ENCODE peak calls at places on chromosomes 6 and 20, in six cellular contexts. C is GM12892, Z is HepG2, B is GM12878, U is H1, Q is K562. K is an unnamed sample.

GRCh38 chr6:158018851-158019361 is 37.2 kb downstream of the SYNJ2 start:
- DNase-seq in B (no peak), C (no peak), Q (no peak), Z (no peak), U (no peak), K (no peak)

GRCh38 chr20:50048420-50049166 is 64.4 kb downstream of the UBE2V1 start:
- DNase-seq in U (no peak), Q (no peak), Z (no peak), B (no peak), C (no peak), K (no peak)

GRCh38 chr20:1327241-1327653 is 1.7 kb downstream of the SDCBP2 start:
- DNase-seq in C (no peak), Z (no peak), U (peak), Q (no peak), B (no peak), K (no peak)

GRCh38 chr6:92495246-92495645 is 924.1 kb downstream of the EPHA7 start:
- DNase-seq in C (no peak), Z (no peak), Q (no peak), B (no peak), U (no peak), K (no peak)

GRCh38 chr20:2692036-2692885 is at the start of gene EBF4:
- DNase-seq in Z (no peak), B (no peak), Q (peak), C (peak), U (peak), K (peak)

GRCh38 chr6:160028487-160029275 is 59.8 kb downstream of the IGF2R start:
- DNase-seq in Q (no peak), B (no peak), C (no peak), U (no peak), Z (no peak), K (no peak)

GRCh38 chr6:72966628-72967280 is 258.5 kb downstream of the KHDC1L start:
- DNase-seq in Z (no peak), U (no peak), B (no peak), C (no peak), Q (no peak), K (no peak)

GRCh38 chr6:129195666-129196065 is 312.7 kb downstream of the LAMA2 start:
- DNase-seq in Z (no peak), Q (no peak), C (no peak), B (no peak), U (no peak), K (no peak)

GRCh38 chr20:665276-665675 is 10.3 kb downstream of the SCRT2 start:
- DNase-seq in C (no peak), Q (no peak), U (no peak), B (no peak), Z (no peak), K (no peak)

GRCh38 chr20:31667315-31668285 is 29.9 kb downstream of the COX4I2 start:
- DNase-seq in B (no peak), Q (no peak), U (no peak), Z (no peak), C (no peak), K (no peak)

GRCh38 chr6:87806098-87806497 is 104.1 kb upstream of the AKIRIN2 start:
- DNase-seq in U (no peak), Q (no peak), Z (no peak), C (no peak), B (no peak), K (no peak)

GRCh38 chr6:121236984-121237383 is 97.3 kb downstream of the TBC1D32 start:
- DNase-seq in C (no peak), U (no peak), B (no peak), Z (no peak), Q (no peak), K (no peak)

GRCh38 chr6:72522735-72523141 is 99.1 kb upstream of the KCNQ5 start:
- DNase-seq in U (peak), Q (peak), Z (peak), B (no peak), C (no peak), K (peak)

GRCh38 chr6:115898246-115898645 is 162.4 kb downstream of the FRK start:
- DNase-seq in Q (no peak), B (no peak), U (no peak), Z (no peak), C (no peak), K (no peak)

GRCh38 chr6:125294036-125294435 is 7.7 kb downstream of the HDDC2 start:
- DNase-seq in B (no peak), U (no peak), C (no peak), Q (no peak), Z (no peak), K (no peak)

GRCh38 chr6:14758421-14759043 is 487.3 kb upstream of the JARID2 start:
- DNase-seq in Z (no peak), C (no peak), B (no peak), Q (no peak), U (no peak), K (no peak)

GRCh38 chr6:659716-660581 is 3.0 kb upstream of the HUS1B start:
- DNase-seq in Z (no peak), B (no peak), Q (peak), U (peak), C (no peak), K (no peak)

GRCh38 chr6:108948252-108948651 is 100.0 kb downstream of the ARMC2 start:
- DNase-seq in C (no peak), U (no peak), Q (no peak), B (no peak), Z (no peak), K (peak)

GRCh38 chr6:106448000-106448426 is 87.5 kb downstream of the CRYBG1 start:
- DNase-seq in Z (no peak), Q (no peak), B (peak), U (no peak), C (peak), K (no peak)

GRCh38 chr20:17833036-17833674 is 133.4 kb downstream of the BANF2 start:
- DNase-seq in Q (no peak), U (no peak), B (no peak), C (no peak), Z (no peak), K (no peak)

GRCh38 chr6:46796842-46797241 is 3.7 kb downstream of the MEP1A start:
- DNase-seq in B (no peak), U (no peak), Q (no peak), Z (no peak), C (no peak), K (no peak)

GRCh38 chr20:43304598-43304997 is 114.9 kb upstream of the PTPRT start:
- DNase-seq in Z (no peak), C (no peak), U (no peak), B (no peak), Q (no peak), K (no peak)

GRCh38 chr6:163490826-163491577 is 76.5 kb downstream of the QKI start:
- DNase-seq in Q (no peak), B (no peak), C (no peak), U (no peak), Z (no peak), K (no peak)

GRCh38 chr6:133681880-133682279 is 207.0 kb upstream of the TCF21 start:
- DNase-seq in Q (no peak), C (no peak), B (no peak), Z (no peak), U (no peak), K (no peak)

GRCh38 chr6:43231735-43232450 is 2.6 kb upstream of the DNPH1 start:
- DNase-seq in B (no peak), Q (no peak), U (no peak), Z (no peak), C (no peak), K (no peak)

GRCh38 chr20:55937283-55937682 is 68.0 kb downstream of the CBLN4 start:
- DNase-seq in Z (no peak), U (no peak), B (no peak), C (no peak), Q (no peak), K (no peak)

GRCh38 chr6:136783021-136783420 is 9.3 kb downstream of the MAP3K5 start:
- DNase-seq in Q (no peak), Z (no peak), U (no peak), B (no peak), C (no peak), K (no peak)

GRCh38 chr20:50146732-50147662 is 6.5 kb downstream of the PEDS1 start:
- DNase-seq in Q (peak), B (peak), Z (no peak), C (no peak), U (no peak), K (no peak)

GRCh38 chr6:21323577-21323976 is 270.0 kb upstream of the SOX4 start:
- DNase-seq in Q (no peak), Z (no peak), C (no peak), U (no peak), B (no peak), K (no peak)

GRCh38 chr6:21312118-21312517 is 281.4 kb upstream of the SOX4 start:
- DNase-seq in Z (no peak), B (no peak), U (no peak), C (no peak), Q (no peak), K (no peak)

GRCh38 chr6:21321076-21321475 is 272.5 kb upstream of the SOX4 start:
- DNase-seq in B (no peak), U (no peak), Z (no peak), C (no peak), Q (no peak), K (no peak)

GRCh38 chr6:21317634-21318033 is 275.9 kb upstream of the SOX4 start:
- DNase-seq in B (no peak), Z (no peak), C (no peak), U (no peak), Q (no peak), K (no peak)
- TF ChIP-seq TAF1 in B (no peak), Z (no peak), C (no peak), U (no peak), Q (no peak), K (no peak)

GRCh38 chr6:21922086-21922485 is 328.5 kb downstream of the SOX4 start:
- DNase-seq in Q (no peak), B (no peak), C (no peak), Z (no peak), U (no peak), K (no peak)
- TF ChIP-seq TAF1 in Q (no peak), B (no peak), C (no peak), Z (no peak), U (no peak), K (no peak)

GRCh38 chr20:15576401-15576800 is 996.8 kb downstream of the KIF16B start:
- DNase-seq in C (no peak), Z (no peak), B (no peak), Q (no peak), U (no peak), K (no peak)

GRCh38 chr20:15578059-15578458 is 995.2 kb downstream of the KIF16B start:
- DNase-seq in C (no peak), B (no peak), Z (no peak), Q (no peak), U (no peak), K (no peak)

GRCh38 chr20:15584507-15584906 is 988.7 kb downstream of the KIF16B start:
- DNase-seq in Z (no peak), C (no peak), U (no peak), Q (no peak), B (no peak), K (no peak)

GRCh38 chr20:15579703-15580102 is 993.5 kb downstream of the KIF16B start:
- DNase-seq in C (no peak), U (no peak), Z (no peak), B (no peak), Q (no peak), K (no peak)

DNA sequence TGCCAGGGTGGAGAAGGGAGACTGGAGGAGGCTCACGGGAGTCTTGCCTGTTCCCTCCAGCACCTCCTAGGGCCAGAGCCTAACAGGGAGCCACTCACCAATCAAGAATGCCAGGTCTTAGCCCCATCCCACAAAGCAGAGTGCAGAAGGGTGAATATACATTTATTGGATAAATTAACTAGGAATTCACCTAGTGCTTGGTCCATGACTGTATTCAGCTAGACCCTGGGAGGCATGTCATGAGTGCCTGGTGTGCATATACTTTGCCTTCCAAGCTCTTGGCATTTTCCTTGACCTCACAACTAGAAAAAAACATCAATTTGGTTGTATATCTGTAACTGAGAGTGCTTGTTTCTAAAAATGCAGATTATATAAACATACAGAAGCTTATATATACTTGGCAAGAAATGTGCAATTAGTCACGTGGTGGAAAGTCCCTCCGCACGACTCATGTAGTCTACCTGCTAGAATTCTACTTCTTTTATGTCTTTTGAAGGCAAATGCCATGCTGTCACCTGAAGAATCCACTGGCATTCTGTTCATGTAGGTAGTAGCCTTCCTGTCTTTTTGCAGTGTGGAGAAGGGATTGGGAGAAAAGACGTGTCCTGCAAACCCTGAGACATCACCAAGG is 991.0 kb downstream of the KIF16B start:
- DNase-seq in U (no peak), B (no peak), Z (no peak), Q (no peak), C (no peak), K (no peak)
- TF ChIP-seq TAF1 in U (no peak), B (no peak), Z (no peak), Q (no peak), C (no peak), K (no peak)

GRCh38 chr20:57482148-57482547 is 42.8 kb downstream of the CTCFL start:
- DNase-seq in Z (no peak), B (no peak), C (no peak), Q (no peak), U (no peak), K (no peak)
- TF ChIP-seq TAF1 in Z (no peak), B (no peak), C (no peak), Q (no peak), U (no peak), K (no peak)

GRCh38 chr6:17850281-17850680 is 137.2 kb downstream of the KIF13A start:
- DNase-seq in B (no peak), Q (no peak), C (no peak), Z (no peak), U (no peak), K (no peak)

GRCh38 chr6:17847203-17847602 is 140.2 kb downstream of the KIF13A start:
- DNase-seq in C (no peak), U (no peak), Q (no peak), B (no peak), Z (no peak), K (no peak)

GRCh38 chr6:17853533-17853932 is 133.9 kb downstream of the KIF13A start:
- DNase-seq in Q (no peak), Z (no peak), B (no peak), C (no peak), U (no peak), K (no peak)

GRCh38 chr6:17851720-17852161 is 135.7 kb downstream of the KIF13A start:
- DNase-seq in Q (no peak), C (no peak), U (no peak), B (no peak), Z (no peak), K (no peak)

DNA sequence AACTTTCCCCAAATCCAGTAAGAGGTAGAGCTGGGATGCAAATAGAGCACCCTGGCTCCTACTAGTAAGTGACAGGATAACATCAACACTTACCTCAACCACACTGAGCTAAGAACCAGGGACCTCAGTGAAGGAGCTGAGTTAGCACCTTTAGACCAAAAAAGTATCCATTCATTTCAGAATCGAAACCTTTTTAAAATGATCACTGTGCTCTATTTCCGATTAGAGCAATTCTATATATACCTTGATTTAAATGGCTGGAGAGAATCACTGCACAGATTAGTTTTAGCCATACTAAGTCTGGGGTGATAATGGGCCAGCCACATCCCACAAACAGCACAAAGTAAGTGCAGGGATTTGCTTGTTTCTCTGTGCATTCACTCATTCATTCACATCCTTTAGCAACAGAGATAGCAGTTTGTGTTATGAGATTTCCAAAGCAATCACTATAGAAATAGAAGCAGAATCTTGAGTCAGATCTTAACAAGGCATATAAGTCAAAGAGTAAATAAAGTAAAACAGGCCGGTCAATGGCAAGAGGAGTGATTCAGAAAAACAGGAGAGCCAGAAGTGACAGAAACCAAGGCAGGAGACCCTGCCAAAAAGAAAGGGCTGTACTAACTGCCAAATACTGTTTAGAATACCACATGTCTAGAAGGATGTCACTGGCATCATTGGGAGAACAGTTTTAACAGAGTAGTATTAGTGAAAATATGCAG is 136.3 kb downstream of the KIF13A start:
- DNase-seq in U (no peak), C (no peak), B (no peak), Z (no peak), Q (no peak), K (no peak)
- TF ChIP-seq TAF1 in U (no peak), C (no peak), B (no peak), Z (no peak), Q (no peak), K (no peak)

GRCh38 chr6:145148392-145149175 is 586.7 kb downstream of the EPM2A start:
- DNase-seq in C (no peak), Z (peak), U (no peak), B (peak), Q (no peak), K (no peak)
- TF ChIP-seq TAF1 in C (no peak), Z (no peak), U (no peak), B (no peak), Q (no peak), K (no peak)

DNA sequence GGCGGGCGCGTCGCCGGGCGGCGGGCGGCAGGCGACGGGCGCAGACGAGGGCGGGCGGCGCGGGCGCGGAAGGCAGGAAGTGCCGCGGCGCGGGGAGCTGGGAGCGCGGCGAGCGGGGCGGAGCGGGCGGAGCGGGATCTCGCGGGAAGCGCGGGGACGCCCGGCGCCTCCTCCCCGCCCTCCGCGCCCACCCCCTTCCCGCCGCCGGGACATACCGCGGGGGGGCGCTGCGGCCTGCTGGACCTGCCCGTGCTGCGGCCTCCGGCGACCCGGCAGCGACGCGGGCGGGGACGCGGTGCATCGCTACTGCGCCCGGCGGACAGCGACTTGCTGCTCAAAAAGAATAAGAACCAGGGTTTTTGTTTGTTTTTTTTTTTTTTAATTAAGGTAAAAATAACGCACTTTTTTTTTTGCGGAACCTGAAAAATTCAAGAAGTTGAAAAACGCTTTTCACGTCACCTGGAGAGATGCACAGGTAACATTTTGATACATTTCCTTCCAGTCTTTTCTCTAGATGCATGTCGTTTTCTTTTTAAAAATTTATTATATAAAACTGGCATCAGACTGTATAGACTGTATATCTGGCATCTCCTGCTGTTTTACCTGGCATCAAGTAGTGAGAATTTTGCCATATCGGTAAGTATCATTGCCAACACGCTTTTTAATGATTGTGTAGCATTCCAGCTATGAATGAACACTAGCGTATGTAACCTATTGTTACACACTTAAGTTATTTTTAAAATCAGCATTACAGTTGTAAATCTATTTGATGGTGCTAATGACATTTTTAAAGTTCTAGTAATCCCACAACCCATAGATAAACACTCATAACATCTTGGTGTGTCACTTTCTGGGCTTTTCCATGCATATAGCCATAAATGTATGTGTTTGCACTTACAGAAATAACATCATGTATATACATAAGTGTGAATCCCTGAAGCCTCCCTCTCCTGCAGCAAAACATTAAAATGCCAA is at the start of gene CENPB:
- DNase-seq in B (no peak), Z (peak), C (peak), Q (peak), U (peak), K (peak)
- TF ChIP-seq TAF1 in B (no peak), Z (no peak), C (no peak), Q (no peak), U (peak), K (peak)

DNA sequence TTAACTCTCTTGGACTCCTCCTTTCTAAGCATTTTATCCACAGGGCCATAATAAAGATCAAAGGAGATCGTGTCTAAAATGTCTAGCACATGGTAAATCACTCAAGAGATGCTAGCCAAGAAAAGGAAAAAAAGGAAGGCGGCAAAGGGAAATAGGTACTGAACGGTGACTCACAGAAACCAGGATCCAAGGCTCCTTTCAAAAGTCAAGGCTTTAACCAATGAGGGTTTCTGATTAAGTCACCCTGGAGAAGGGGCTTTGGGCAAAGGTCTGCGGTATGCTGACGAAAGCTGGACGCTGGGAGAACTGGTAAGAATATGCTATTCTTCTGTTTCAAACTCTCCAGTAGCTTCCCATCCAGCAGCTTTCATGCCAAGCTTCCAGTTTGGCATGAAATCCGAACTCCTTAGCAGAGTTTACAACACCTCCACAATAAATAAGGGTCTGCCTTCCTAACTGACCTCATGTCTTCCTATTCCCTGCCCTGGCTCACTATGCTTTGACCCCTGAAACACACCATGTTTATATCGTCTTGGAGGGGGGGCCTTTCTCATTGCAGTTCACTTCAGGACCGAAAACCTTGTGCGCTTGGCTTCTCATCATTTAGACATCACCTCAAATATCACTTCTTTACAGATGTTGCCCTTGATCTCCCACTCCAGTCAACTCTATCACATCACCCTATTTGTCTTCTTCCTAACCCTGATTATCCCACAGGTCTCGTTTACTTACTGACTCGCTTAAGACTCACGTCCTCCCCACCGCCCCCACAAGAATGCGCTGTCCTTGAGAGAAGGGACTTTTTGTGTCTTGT is 908 bp downstream of the TOMM34 start:
- DNase-seq in C (no peak), U (no peak), B (no peak), Z (peak), Q (no peak), K (peak)
- TF ChIP-seq TAF1 in C (no peak), U (no peak), B (no peak), Z (no peak), Q (no peak), K (no peak)

GRCh38 chr20:34922654-34923381 is 32.8 kb downstream of the GSS start:
- DNase-seq in C (no peak), Z (peak), Q (no peak), B (no peak), U (no peak), K (no peak)
- TF ChIP-seq TAF1 in C (no peak), Z (no peak), Q (no peak), B (no peak), U (no peak), K (no peak)